ENCODE peak calls at places on chromosomes 2 and 18, in six cellular contexts. L is AG04450, Q is IMR-90, U is A673, H is astrocyte, O is brain microvascular endothelial cell. E is an unnamed sample.

GRCh38 chr2:20339012-20339411 is 11.6 kb downstream of the PUM2 start:
- DNase-seq in L (no peak), Q (no peak), U (no peak), H (no peak), O (no peak), E (no peak)

GRCh38 chr18:67139899-67140298 is 376.6 kb downstream of the DSEL start:
- DNase-seq in L (no peak), Q (no peak), U (no peak), H (no peak), O (no peak), E (no peak)

GRCh38 chr18:2304378-2305175 is 266.7 kb downstream of the METTL4 start:
- DNase-seq in L (no peak), Q (peak; percentile 3), U (no peak), H (peak; percentile 20), O (peak; percentile 46), E (no peak)

GRCh38 chr18:62436636-62437519 is 85.9 kb upstream of the ZCCHC2 start:
- DNase-seq in L (no peak), Q (peak; percentile 56), U (peak; percentile 40), H (peak; percentile 39), O (peak; percentile 63), E (peak; percentile 93)

GRCh38 chr2:176147790-176148496 is 3.4 kb upstream of the HOXD4 start:
- DNase-seq in L (no peak), Q (no peak), U (no peak), H (no peak), O (no peak), E (no peak)

GRCh38 chr2:174337337-174338154 is 2.8 kb downstream of the SP9 start:
- DNase-seq in L (no peak), Q (no peak), U (peak; percentile 47), H (peak; percentile 52), O (no peak), E (no peak)

GRCh38 chr2:168315331-168316072 is 68.1 kb upstream of the STK39 start:
- DNase-seq in L (no peak), Q (no peak), U (no peak), H (no peak), O (no peak), E (no peak)

GRCh38 chr2:203682688-203683130 is 23.7 kb upstream of the CD28 start:
- DNase-seq in L (no peak), Q (peak; percentile 61), U (no peak), H (peak; percentile 78), O (peak; percentile 34), E (peak; percentile 90)

GRCh38 chr2:145682536-145683157 is 1162.7 kb upstream of the ZEB2 start:
- DNase-seq in L (no peak), Q (peak; percentile 56), U (peak; percentile 88), H (no peak), O (peak; percentile 16), E (no peak)

GRCh38 chr18:49668583-49669290 is 106.9 kb downstream of the LIPG start:
- DNase-seq in L (no peak), Q (no peak), U (peak; percentile 27), H (peak; percentile 66), O (no peak), E (no peak)

GRCh38 chr2:241036964-241037421 is 38.6 kb downstream of the SNED1 start:
- DNase-seq in L (no peak), Q (no peak), U (no peak), H (no peak), O (no peak), E (peak; percentile 77)

GRCh38 chr2:216652566-216652965 is 19.3 kb downstream of the IGFBP2 start:
- DNase-seq in L (no peak), Q (no peak), U (no peak), H (no peak), O (no peak), E (no peak)

GRCh38 chr18:5979971-5980457 is 84.7 kb upstream of the TMEM200C start:
- DNase-seq in L (no peak), Q (no peak), U (no peak), H (no peak), O (no peak), E (peak; percentile 64)

GRCh38 chr2:158130832-158131473 is 29.3 kb downstream of the UPP2 start:
- DNase-seq in L (no peak), Q (no peak), U (no peak), H (no peak), O (no peak), E (no peak)

GRCh38 chr2:134866498-134867099 is 28.2 kb downstream of the ACMSD start:
- DNase-seq in L (peak; percentile 41), Q (peak; percentile 85), U (no peak), H (peak; percentile 46), O (peak; percentile 8), E (no peak)

GRCh38 chr2:17460401-17461086 is 57.7 kb downstream of the RAD51AP2 start:
- DNase-seq in L (no peak), Q (no peak), U (no peak), H (no peak), O (no peak), E (no peak)

GRCh38 chr2:173553589-173553988 is 198.9 kb downstream of the CDCA7 start:
- DNase-seq in L (no peak), Q (peak; percentile 19), U (peak; percentile 61), H (peak; percentile 30), O (peak; percentile 40), E (no peak)

GRCh38 chr2:18477333-18477732 is 83.1 kb downstream of the RDH14 start:
- DNase-seq in L (no peak), Q (no peak), U (no peak), H (no peak), O (no peak), E (no peak)

GRCh38 chr2:125041846-125042245 is 1016.8 kb downstream of the CNTNAP5 start:
- DNase-seq in L (no peak), Q (no peak), U (no peak), H (no peak), O (no peak), E (no peak)

GRCh38 chr18:13232971-13233565 is 14.5 kb downstream of the LDLRAD4 start:
- DNase-seq in L (no peak), Q (no peak), U (no peak), H (no peak), O (no peak), E (no peak)

GRCh38 chr2:209459359-209459758 is 35.5 kb downstream of the MAP2 start:
- DNase-seq in L (no peak), Q (no peak), U (no peak), H (no peak), O (no peak), E (no peak)

GRCh38 chr2:209460151-209460761 is 36.4 kb downstream of the MAP2 start:
- DNase-seq in L (no peak), Q (no peak), U (no peak), H (no peak), O (no peak), E (no peak)

GRCh38 chr2:209463226-209463625 is 39.4 kb downstream of the MAP2 start:
- DNase-seq in L (no peak), Q (no peak), U (no peak), H (no peak), O (no peak), E (no peak)

GRCh38 chr2:209468796-209469325 is 45.0 kb downstream of the MAP2 start:
- DNase-seq in L (no peak), Q (no peak), U (peak; percentile 3), H (no peak), O (no peak), E (no peak)

GRCh38 chr2:209463835-209464234 is 40.0 kb downstream of the MAP2 start:
- DNase-seq in L (no peak), Q (no peak), U (no peak), H (no peak), O (no peak), E (no peak)
- H3K27ac ChIP-seq in L (no peak overlapping the region), Q (no peak overlapping the region), U (no peak overlapping the region), H (no peak overlapping the region), O (no peak overlapping the region), E (no peak overlapping the region)

DNA sequence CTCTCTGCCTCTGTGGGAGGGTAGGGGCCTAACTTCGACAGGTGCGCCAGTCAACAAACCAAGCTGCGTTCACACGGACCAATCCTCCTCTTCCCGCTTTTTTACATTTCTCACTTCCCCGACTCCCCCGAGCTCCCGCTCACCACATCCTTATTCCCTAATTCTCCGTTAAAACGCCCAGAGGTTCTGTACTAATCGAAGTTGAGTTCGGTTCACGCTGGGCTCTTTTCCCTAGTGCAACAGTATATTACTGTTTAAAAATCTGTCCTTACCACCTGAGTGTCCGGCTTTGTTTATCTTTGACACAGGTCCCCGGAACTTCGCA is 499 bp downstream of the POLR2D start:
- DNase-seq in L (no peak), Q (no peak), U (peak; percentile 42), H (no peak), O (no peak), E (no peak)
- H3K27ac ChIP-seq in L (no peak overlapping the region), Q (peak overlapping the region; percentile 88), U (peak overlapping the region; percentile 89), H (peak overlapping the region; percentile 75), O (peak overlapping the region; percentile 76), E (peak overlapping the region; percentile 82)

DNA sequence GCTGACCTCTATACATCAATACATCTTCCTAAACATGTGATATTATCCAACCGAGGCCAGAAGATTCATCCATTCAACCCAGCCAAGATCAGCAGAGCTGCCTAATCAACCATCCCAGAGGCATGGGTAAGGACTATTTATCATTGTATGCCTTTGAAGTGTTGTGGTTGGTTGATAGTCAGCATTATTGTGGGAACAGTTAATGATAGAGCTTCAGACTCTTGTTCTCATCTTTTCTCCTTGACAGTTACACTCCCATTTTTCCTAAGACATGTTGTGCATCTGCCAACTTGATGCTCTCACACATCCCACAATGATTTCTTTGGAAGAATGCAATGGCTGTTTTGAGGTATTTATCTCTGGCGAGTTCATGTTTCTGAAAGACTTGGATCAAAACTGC is 55.3 kb downstream of the FASTKD2 start:
- DNase-seq in L (no peak), Q (no peak), U (no peak), H (peak; percentile 51), O (no peak), E (no peak)
- H3K27ac ChIP-seq in L (no peak overlapping the region), Q (no peak overlapping the region), U (no peak overlapping the region), H (no peak overlapping the region), O (no peak overlapping the region), E (no peak overlapping the region)

DNA sequence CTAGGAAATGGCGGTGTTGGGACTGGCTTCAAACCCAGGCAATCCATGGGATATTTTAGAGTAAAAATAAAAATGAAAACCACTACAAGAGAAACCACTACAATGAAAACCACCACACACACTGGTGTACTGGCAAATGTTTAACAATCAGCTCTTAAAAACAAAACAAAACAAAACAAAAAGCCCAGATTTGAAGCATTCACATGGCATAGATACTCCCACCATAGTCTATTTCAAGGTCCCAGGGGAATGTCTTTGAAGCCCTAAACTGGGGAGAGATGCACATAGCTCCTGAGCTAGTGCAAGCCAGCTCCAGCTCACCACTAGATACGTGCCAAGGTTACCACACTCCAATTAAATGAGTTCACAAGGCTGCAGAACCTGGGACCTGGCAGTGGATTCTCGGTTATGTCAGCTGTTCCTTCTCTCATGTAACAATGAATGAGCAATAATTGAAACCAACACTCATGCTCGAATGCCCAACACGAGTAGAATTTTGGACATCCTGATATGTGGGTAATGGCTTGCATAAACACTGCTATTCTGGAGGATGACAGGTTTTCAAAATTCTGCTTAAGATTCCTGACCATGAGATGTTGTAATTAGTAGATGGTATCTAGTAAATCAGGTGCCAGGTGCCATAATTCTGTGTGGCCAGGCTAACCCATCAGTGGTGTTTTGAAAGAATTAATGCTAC is 102.2 kb downstream of the OSBPL6 start:
- DNase-seq in L (no peak), Q (no peak), U (no peak), H (no peak), O (no peak), E (no peak)
- H3K27ac ChIP-seq in L (no peak overlapping the region), Q (no peak overlapping the region), U (no peak overlapping the region), H (no peak overlapping the region), O (no peak overlapping the region), E (no peak overlapping the region)